ENCODE peak calls at places on chromosomes 12 and 14, in four cellular contexts. K is left ventricle myocardium inferior, A is fibroblast of the conjunctiva, P is fibroblast of mammary gland. T is an unnamed sample.
A peak's percentile ranks its signal among the peaks of the same experiment; 100 is the strongest.

GRCh38 chr12:34389378-34390170 is 367.3 kb downstream of the ALG10 start:
- DNase-seq in A (no peak), K (no peak), P (no peak), T (no peak)

GRCh38 chr12:7162691-7163114 is 26.8 kb upstream of the PEX5 start:
- DNase-seq in K (no peak), A (no peak), P (no peak), T (no peak)

GRCh38 chr12:70885952-70886351 is 34.6 kb downstream of the PTPRR start:
- DNase-seq in A (peak; percentile 3), K (no peak), P (peak; percentile 12), T (peak; percentile 58)

GRCh38 chr12:108729612-108730336 is 1.5 kb downstream of the CORO1C start:
- DNase-seq in A (no peak), P (peak; percentile 57), K (no peak), T (peak; percentile 32)

GRCh38 chr12:121128908-121129704 is 3.6 kb upstream of the P2RX7 start:
- DNase-seq in P (peak; percentile 37), K (peak; percentile 78), A (no peak), T (no peak)

GRCh38 chr14:74402264-74403251 is 23.5 kb downstream of the SYNDIG1L start:
- DNase-seq in K (no peak), P (no peak), A (no peak), T (no peak)

GRCh38 chr14:21518725-21519124 is 7.4 kb downstream of the SALL2 start:
- DNase-seq in A (no peak), K (no peak), P (no peak), T (no peak)

GRCh38 chr14:39731912-39732311 is 299.7 kb upstream of the FBXO33 start:
- DNase-seq in A (no peak), K (no peak), P (no peak), T (no peak)

GRCh38 chr12:116121453-116121871 is 156.0 kb downstream of the MED13L start:
- DNase-seq in P (peak; percentile 46), A (no peak), K (no peak), T (no peak)

GRCh38 chr14:104970231-104971068 is 7.7 kb downstream of the AHNAK2 start:
- DNase-seq in A (peak; percentile 94), K (peak; percentile 64), P (peak; percentile 96), T (no peak)

GRCh38 chr12:108475396-108475795 is 39.7 kb upstream of the FICD start:
- DNase-seq in P (no peak), A (no peak), K (no peak), T (no peak)

GRCh38 chr14:31968107-31968810 is 108.8 kb upstream of the ARHGAP5 start:
- DNase-seq in P (peak; percentile 57), A (no peak), K (no peak), T (no peak)

GRCh38 chr12:131167334-131167733 is 213.6 kb downstream of the ADGRD1 start:
- DNase-seq in K (no peak), P (no peak), A (no peak), T (no peak)

GRCh38 chr14:31926123-31926522 is 151.0 kb upstream of the ARHGAP5 start:
- DNase-seq in A (peak; percentile 17), K (no peak), P (peak; percentile 65), T (peak; percentile 43)

GRCh38 chr12:52390739-52391617 is 5.5 kb upstream of the KRT84 start:
- DNase-seq in K (no peak), A (no peak), P (peak; percentile 38), T (no peak)

GRCh38 chr14:99524804-99525698 is 43.8 kb downstream of the CCNK start:
- DNase-seq in K (peak; percentile 13), P (peak; percentile 48), A (no peak), T (no peak)

GRCh38 chr12:126773012-126773411 is 1494.0 kb upstream of the TMEM132C start:
- DNase-seq in K (no peak), A (no peak), P (no peak), T (no peak)

GRCh38 chr12:114812858-114813761 is 129.1 kb upstream of the TBX3 start:
- DNase-seq in A (no peak), K (no peak), P (no peak), T (no peak)

GRCh38 chr14:73786942-73787759 is 64.5 kb upstream of the PTGR2 start:
- DNase-seq in P (peak; percentile 28), K (peak; percentile 78), A (no peak), T (no peak)

GRCh38 chr12:4031703-4032291 is 158.6 kb upstream of the PARP11 start:
- DNase-seq in P (peak; percentile 79), A (no peak), K (peak; percentile 20), T (no peak)

GRCh38 chr12:70609203-70609602 is 28.0 kb downstream of the PTPRB start:
- DNase-seq in K (no peak), P (no peak), A (no peak), T (no peak)

GRCh38 chr12:112590281-112590680 is 171.5 kb downstream of the PTPN11 start:
- DNase-seq in P (no peak), A (no peak), K (no peak), T (no peak)

GRCh38 chr12:51898506-51898905 is 8.8 kb upstream of the ACVRL1 start:
- DNase-seq in P (no peak), A (no peak), K (no peak), T (no peak)

GRCh38 chr12:20646239-20646827 is 48.8 kb upstream of the SLCO1C1 start:
- DNase-seq in P (peak; percentile 69), K (no peak), A (peak; percentile 47), T (no peak)

GRCh38 chr12:85979641-85980040 is 105.5 kb downstream of the NTS start:
- DNase-seq in P (no peak), A (no peak), K (no peak), T (no peak)

GRCh38 chr14:74507085-74507484 is 13.5 kb downstream of the ISCA2 start:
- DNase-seq in P (no peak), A (no peak), K (no peak), T (no peak)

GRCh38 chr12:118103231-118103600 is 595 bp downstream of the VSIG10 start:
- DNase-seq in K (no peak), A (no peak), P (no peak), T (no peak)

GRCh38 chr12:72296389-72296788 is 24.2 kb downstream of the TRHDE start:
- DNase-seq in P (peak; percentile 65), A (no peak), K (no peak), T (no peak)

GRCh38 chr12:69630191-69630590 is 19.5 kb upstream of the LRRC10 start:
- DNase-seq in P (peak; percentile 30), K (no peak), A (no peak), T (no peak)

GRCh38 chr12:121678721-121679300 is 9.4 kb upstream of the MORN3 start:
- DNase-seq in A (no peak), K (no peak), P (no peak), T (no peak)

GRCh38 chr12:71950819-71951218 is 12.2 kb downstream of the TPH2 start:
- DNase-seq in P (no peak), A (no peak), K (no peak), T (no peak)

GRCh38 chr12:89954259-89954658 is 245.6 kb upstream of the ATP2B1 start:
- DNase-seq in A (no peak), P (no peak), K (no peak), T (no peak)

GRCh38 chr14:63891148-63891964 is 38.6 kb downstream of the SYNE2 start:
- DNase-seq in A (no peak), K (no peak), P (no peak), T (peak; percentile 50)

GRCh38 chr12:51980051-51980808 is 26.5 kb upstream of the TAMALIN start:
- DNase-seq in K (peak; percentile 63), A (peak; percentile 47), P (peak; percentile 58), T (peak; percentile 9)

T was measured in DMS 273 treated with DMSO at 0.1 percent for 48 hours.